ENCODE peak calls at places on chromosomes 12 and 14, in six cellular contexts. L is lower leg skin, Q is hepatocyte, I is fibroblast of mammary gland, E is thoracic aorta, S is brain microvascular endothelial cell. R is an unnamed sample.

GRCh38 chr14:36771256-36771655 is 109.6 kb downstream of the PAX9 start:
- DNase-seq in L (no peak), Q (peak; percentile 23), S (no peak), E (no peak), I (no peak), R (no peak)

GRCh38 chr12:27615331-27615891 is 80.8 kb upstream of the REP15 start:
- DNase-seq in L (no peak), E (no peak), Q (peak; percentile 30), S (no peak), I (no peak), R (peak; percentile 81)

GRCh38 chr12:77231548-77231947 is 166.2 kb upstream of the E2F7 start:
- DNase-seq in E (no peak), I (peak; percentile 83), L (peak; percentile 94), S (no peak), Q (peak; percentile 10), R (peak; percentile 11)

GRCh38 chr12:2169964-2170363 is 117.2 kb downstream of the CACNA1C start:
- DNase-seq in Q (no peak), S (no peak), I (peak; percentile 76), L (peak; percentile 37), E (no peak), R (peak; percentile 32)

GRCh38 chr14:58637040-58637390 is 747 bp upstream of the DACT1 start:
- DNase-seq in I (peak; percentile 77), L (peak; percentile 88), E (peak; percentile 64), S (peak; percentile 96), Q (peak; percentile 86), R (peak; percentile 75)

GRCh38 chr12:110585231-110585799 is 2.2 kb upstream of the PPTC7 start:
- DNase-seq in S (no peak), E (peak; percentile 28), Q (peak; percentile 16), I (peak; percentile 42), L (no peak), R (peak; percentile 10)

GRCh38 chr12:79535751-79536150 is 155.0 kb downstream of the PAWR start:
- DNase-seq in S (no peak), Q (no peak), L (no peak), I (no peak), E (no peak), R (no peak)

GRCh38 chr14:61322011-61322798 is 826 bp downstream of the PRKCH start:
- DNase-seq in L (peak; percentile 94), S (no peak), Q (peak; percentile 61), E (no peak), I (no peak), R (no peak)

GRCh38 chr14:75453817-75454434 is 26.1 kb downstream of the JDP2 start:
- DNase-seq in S (no peak), I (no peak), Q (no peak), L (no peak), E (no peak), R (no peak)

GRCh38 chr12:450438-450837 is 9.3 kb upstream of the B4GALNT3 start:
- DNase-seq in S (no peak), E (no peak), L (no peak), Q (peak; percentile 43), I (no peak), R (no peak)

GRCh38 chr14:77808250-77808649 is 8.3 kb downstream of the ADCK1 start:
- DNase-seq in L (no peak), I (no peak), Q (no peak), S (no peak), E (no peak), R (no peak)

GRCh38 chr12:8677362-8677761 is 14.7 kb upstream of the MFAP5 start:
- DNase-seq in E (no peak), S (no peak), I (no peak), Q (no peak), L (no peak), R (no peak)

GRCh38 chr12:77560714-77561113 is 270.0 kb upstream of the NAV3 start:
- DNase-seq in Q (no peak), S (no peak), E (no peak), L (no peak), I (no peak), R (no peak)

GRCh38 chr12:69671597-69671996 is 27.5 kb downstream of the BEST3 start:
- DNase-seq in S (no peak), I (no peak), Q (no peak), E (no peak), L (no peak), R (no peak)

GRCh38 chr14:101062065-101062450 is 158.5 kb upstream of the RTL1 start:
- DNase-seq in I (no peak), L (no peak), S (no peak), E (no peak), Q (no peak), R (no peak)

GRCh38 chr14:94559638-94560290 is 1.5 kb upstream of the SERPINA4 start:
- DNase-seq in E (no peak), L (peak; percentile 52), Q (no peak), S (no peak), I (no peak), R (no peak)

GRCh38 chr12:7162691-7163114 is 26.8 kb upstream of the PEX5 start:
- DNase-seq in Q (peak; percentile 76), L (no peak), I (no peak), S (no peak), E (no peak), R (no peak)

GRCh38 chr12:7161327-7161726 is 28.2 kb upstream of the PEX5 start:
- DNase-seq in Q (no peak), E (no peak), L (no peak), S (no peak), I (no peak), R (no peak)

GRCh38 chr12:7158866-7159600 is 28.9 kb downstream of the CLSTN3 start:
- DNase-seq in S (no peak), E (no peak), Q (no peak), L (no peak), I (no peak), R (no peak)

GRCh38 chr12:7160183-7160582 is 29.3 kb upstream of the PEX5 start:
- DNase-seq in E (no peak), I (no peak), Q (no peak), L (no peak), S (no peak), R (no peak)

GRCh38 chr12:7161811-7162210 is 27.7 kb upstream of the PEX5 start:
- DNase-seq in I (peak; percentile 43), S (no peak), L (no peak), E (no peak), Q (no peak), R (peak; percentile 25)
- TF ChIP-seq CTCF in I (no peak), S (no peak), L (no peak), E (no peak), Q (no peak), R (no peak)

GRCh38 chr12:114136656-114137055 is 170.5 kb upstream of the RBM19 start:
- DNase-seq in L (no peak), S (no peak), Q (peak; percentile 18), E (no peak), I (no peak), R (no peak)
- TF ChIP-seq CTCF in L (no peak), S (no peak), Q (no peak), E (no peak), I (no peak), R (no peak)

GRCh38 chr12:132460571-132460970 is 29.4 kb upstream of the FBRSL1 start:
- DNase-seq in Q (no peak), E (no peak), I (no peak), L (no peak), S (no peak), R (no peak)
- TF ChIP-seq CTCF in Q (peak; percentile 13), E (no peak), I (peak; percentile 16), L (no peak), S (peak; percentile 45), R (peak; percentile 51)

DNA sequence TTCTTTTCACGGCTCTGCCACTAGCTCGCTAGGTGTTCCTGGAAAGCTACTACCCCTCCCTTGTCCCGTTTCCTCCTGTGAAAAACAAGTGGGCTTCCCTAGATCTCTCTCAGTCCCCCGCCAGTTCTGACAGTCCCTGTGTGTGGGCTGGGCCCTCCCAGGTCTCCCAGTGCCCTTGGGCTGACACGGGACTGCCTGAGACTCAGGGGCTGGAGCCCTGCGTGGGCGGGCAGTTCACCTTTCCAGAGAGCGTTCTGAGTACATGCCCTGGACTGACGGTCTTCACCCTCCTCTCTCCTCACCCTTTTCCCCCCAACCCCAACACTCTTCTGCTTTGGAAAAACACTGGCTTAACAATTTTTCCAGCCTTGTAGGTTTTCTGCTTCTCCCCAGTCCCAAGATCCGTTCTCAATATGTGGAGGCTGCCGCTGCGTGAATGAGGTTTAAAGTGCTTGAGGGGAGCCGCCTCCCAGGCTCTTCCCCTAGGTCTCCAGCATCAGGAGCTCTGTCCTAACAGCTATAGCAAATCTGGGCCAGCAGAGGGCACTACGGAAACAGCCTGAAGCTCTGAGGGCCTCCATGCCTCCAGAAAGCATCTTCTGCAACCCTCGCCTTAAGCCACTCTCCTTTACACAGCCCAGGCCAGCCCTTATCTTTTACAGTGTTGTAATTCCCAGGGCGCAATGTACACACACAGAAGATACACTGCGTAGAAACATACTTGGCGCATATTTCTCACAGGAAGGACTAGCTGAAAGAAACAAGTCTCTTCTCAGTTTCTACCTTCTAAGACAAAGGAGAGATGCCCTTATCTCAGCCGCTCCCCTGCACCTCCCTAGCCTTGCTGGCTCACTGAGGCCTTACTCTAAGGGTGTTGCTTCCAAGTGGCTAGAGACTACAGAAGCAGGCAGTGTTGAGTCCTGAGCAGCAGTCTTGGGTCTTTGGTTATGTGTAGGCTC is 10.4 kb upstream of the DCD start:
- DNase-seq in I (peak; percentile 33), Q (peak; percentile 89), E (no peak), S (peak; percentile 34), L (no peak), R (no peak)
- TF ChIP-seq CTCF in I (peak; percentile 54), Q (peak; percentile 62), E (no peak), S (peak; percentile 72), L (no peak), R (peak; percentile 73)

DNA sequence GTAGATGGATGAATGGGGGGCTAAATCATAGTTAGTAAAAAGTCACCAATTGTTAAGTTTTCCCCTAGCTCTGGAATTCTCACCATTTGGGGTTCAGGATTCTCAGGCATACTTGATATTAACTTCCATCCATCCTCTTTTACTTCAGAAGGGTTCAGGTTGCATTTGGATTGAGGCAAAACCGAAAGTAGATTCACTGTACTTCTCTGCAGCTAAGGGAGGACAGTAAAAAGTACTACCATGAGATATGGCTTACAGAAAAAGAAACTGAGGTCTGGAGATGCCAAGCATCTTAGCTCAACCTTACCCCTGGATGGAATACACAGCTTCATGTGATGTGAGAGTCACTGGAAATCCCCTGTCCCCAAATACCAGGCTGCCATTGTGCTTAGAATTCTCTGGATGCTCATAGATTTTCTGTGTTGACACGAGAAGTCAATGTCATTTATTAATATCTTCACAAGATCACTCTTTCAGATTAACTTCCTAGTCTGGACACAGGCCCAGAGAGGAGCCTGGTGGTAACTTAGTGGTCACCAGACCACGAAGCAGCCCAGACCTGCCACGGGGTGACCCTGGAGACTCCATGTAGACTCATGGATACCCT is 87.1 kb downstream of the SSPN start:
- DNase-seq in L (no peak), S (no peak), E (no peak), Q (no peak), I (no peak), R (no peak)
- TF ChIP-seq CTCF in L (no peak), S (no peak), E (no peak), Q (no peak), I (no peak), R (no peak)